ENCODE peak calls at places on chromosomes 7 and 10, in ten cellular contexts. J, C, N, K, W, Q, T, S, E and I are unnamed samples. For H3K4me1, the result is how much of the 10 kb centered on the place peaks cover.

GRCh38 chr10:2761971-2762370 is 305.4 kb upstream of the PFKP start:
- DNase-seq in N (no peak), S (no peak), T (no peak), J (no peak), E (no peak), W (no peak), K (no peak), C (no peak), Q (no peak), I (no peak)

GRCh38 chr10:55500931-55501559 is 700.0 kb upstream of the PCDH15 start:
- DNase-seq in C (no peak), J (peak), T (no peak), N (no peak), E (no peak), W (no peak), K (no peak), Q (peak), S (peak), I (peak)

GRCh38 chr7:96034940-96035727 is 262.8 kb downstream of the DYNC1I1 start:
- DNase-seq in C (no peak), W (no peak), S (no peak), K (no peak), N (no peak), Q (no peak), J (no peak), E (no peak), T (no peak), I (no peak)

GRCh38 chr10:74058658-74059057 is 60.7 kb downstream of the VCL start:
- DNase-seq in S (no peak), W (no peak), E (no peak), C (peak), J (peak), K (no peak), Q (peak), T (no peak), N (peak), I (no peak)

GRCh38 chr7:154903083-154903731 is 99.7 kb downstream of the PAXIP1 start:
- DNase-seq in Q (peak), T (no peak), C (no peak), S (no peak), K (no peak), W (peak), J (no peak), N (no peak), E (peak), I (no peak)

GRCh38 chr10:59949608-59950007 is 43.3 kb upstream of the CCDC6 start:
- DNase-seq in C (no peak), E (no peak), Q (no peak), T (no peak), N (no peak), J (no peak), S (no peak), K (no peak), W (no peak), I (no peak)

GRCh38 chr10:96578633-96579032 is 8.2 kb downstream of the TM9SF3 start:
- DNase-seq in S (no peak), C (no peak), T (no peak), W (peak), J (no peak), K (no peak), E (no peak), N (no peak), Q (no peak), I (no peak)

GRCh38 chr10:118041316-118041715 is 5.4 kb downstream of the RAB11FIP2 start:
- DNase-seq in Q (no peak), C (no peak), J (no peak), T (no peak), K (no peak), N (no peak), W (no peak), E (no peak), S (no peak), I (no peak)

GRCh38 chr7:16033233-16033632 is 346.8 kb upstream of the MEOX2 start:
- DNase-seq in J (no peak), W (no peak), N (no peak), S (no peak), T (no peak), Q (no peak), K (no peak), C (no peak), E (no peak), I (no peak)

GRCh38 chr10:31759124-31759798 is 169.4 kb downstream of the ARHGAP12 start:
- DNase-seq in W (peak), Q (peak), J (peak), S (peak), E (peak), T (no peak), K (no peak), N (peak), C (peak), I (no peak)

GRCh38 chr10:103124420-103125096 is 68.5 kb downstream of the NT5C2 start:
- DNase-seq in N (no peak), T (no peak), W (no peak), S (no peak), K (no peak), J (no peak), C (no peak), Q (no peak), E (no peak), I (no peak)

GRCh38 chr10:80136134-80136571 is 3.6 kb downstream of the PLAC9 start:
- DNase-seq in Q (no peak), E (peak), W (peak), C (no peak), K (peak), T (peak), N (no peak), J (no peak), S (no peak), I (no peak)

GRCh38 chr10:69716711-69717560 is 84.8 kb upstream of the COL13A1 start:
- DNase-seq in K (peak), E (peak), S (peak), J (peak), Q (peak), T (no peak), W (peak), C (peak), N (peak), I (no peak)

GRCh38 chr10:20466731-20467130 is 430.4 kb downstream of the NEBL start:
- DNase-seq in C (no peak), N (no peak), E (no peak), T (no peak), J (no peak), K (no peak), S (no peak), W (no peak), Q (no peak), I (no peak)

GRCh38 chr10:75878586-75878985 is 447.2 kb downstream of the LRMDA start:
- DNase-seq in K (no peak), J (no peak), N (no peak), C (no peak), E (no peak), T (no peak), Q (no peak), W (no peak), S (no peak), I (no peak)

GRCh38 chr7:54802841-54803240 is 43.8 kb upstream of the SEC61G start:
- DNase-seq in K (no peak), T (no peak), N (no peak), E (no peak), C (no peak), J (no peak), W (no peak), S (no peak), Q (no peak), I (no peak)

GRCh38 chr7:11833431-11833830 is 1.4 kb upstream of the THSD7A start:
- DNase-seq in E (no peak), W (no peak), J (no peak), S (no peak), N (no peak), C (no peak), K (no peak), Q (peak), T (no peak), I (no peak)

GRCh38 chr10:89954787-89955566 is 253.6 kb downstream of the KIF20B start:
- DNase-seq in K (no peak), S (no peak), T (no peak), E (no peak), N (no peak), Q (no peak), C (no peak), W (no peak), J (no peak), I (no peak)

GRCh38 chr7:82202107-82202506 is 241.5 kb downstream of the CACNA2D1 start:
- DNase-seq in E (no peak), N (no peak), T (peak), Q (no peak), W (no peak), K (no peak), J (no peak), C (no peak), S (no peak), I (no peak)

GRCh38 chr7:106778656-106779250 is 86.3 kb upstream of the PIK3CG start:
- DNase-seq in Q (no peak), E (no peak), K (no peak), W (no peak), S (no peak), T (no peak), N (no peak), J (no peak), C (no peak), I (no peak)

GRCh38 chr10:13219685-13220670 is 14.2 kb downstream of the UCMA start:
- DNase-seq in C (no peak), S (no peak), J (peak), K (no peak), W (peak), N (peak), E (peak), Q (peak), T (no peak), I (peak)

GRCh38 chr10:88415533-88416130 is 167.5 kb downstream of the RNLS start:
- DNase-seq in C (no peak), S (peak), K (no peak), N (no peak), Q (peak), E (no peak), J (no peak), W (no peak), T (no peak), I (no peak)

GRCh38 chr7:91357929-91358328 is 93.7 kb downstream of the FZD1 start:
- DNase-seq in T (no peak), E (no peak), J (no peak), Q (no peak), N (no peak), C (no peak), S (no peak), K (no peak), W (no peak), I (no peak)

GRCh38 chr10:29590598-29591415 is 44.0 kb downstream of the SVIL start:
- DNase-seq in C (no peak), Q (peak), S (peak), E (no peak), N (peak), W (no peak), T (no peak), J (peak), K (no peak), I (no peak)

GRCh38 chr7:66205736-66206080 is 574 bp downstream of the TPST1 start:
- DNase-seq in J (no peak), W (no peak), T (peak), C (no peak), Q (peak), K (no peak), N (no peak), S (no peak), E (no peak), I (no peak)

GRCh38 chr10:91210435-91210834 is 10.0 kb upstream of the PCGF5 start:
- DNase-seq in E (peak), Q (no peak), S (no peak), J (no peak), W (peak), K (no peak), C (peak), T (no peak), N (no peak), I (no peak)

GRCh38 chr7:90584420-90584819 is 11.7 kb upstream of the CDK14 start:
- DNase-seq in J (no peak), E (no peak), K (no peak), S (no peak), N (no peak), C (no peak), W (no peak), Q (no peak), T (no peak), I (no peak)

GRCh38 chr7:141045842-141046630 is 27.8 kb upstream of the TMEM178B start:
- DNase-seq in N (no peak), J (no peak), K (no peak), W (no peak), C (no peak), Q (no peak), T (no peak), E (no peak), S (no peak), I (no peak)

GRCh38 chr10:123019941-123020703 is 11.3 kb downstream of the ACADSB start:
- DNase-seq in W (no peak), C (no peak), J (no peak), E (no peak), K (no peak), T (no peak), N (no peak), S (no peak), Q (no peak), I (no peak)

GRCh38 chr10:123019264-123019663 is 10.5 kb downstream of the ACADSB start:
- DNase-seq in J (no peak), S (no peak), K (no peak), T (no peak), E (no peak), N (no peak), W (no peak), C (no peak), Q (no peak), I (no peak)

GRCh38 chr10:123018531-123018930 is 9.7 kb downstream of the ACADSB start:
- DNase-seq in J (no peak), K (no peak), E (no peak), S (no peak), N (no peak), C (no peak), Q (no peak), T (no peak), W (no peak), I (no peak)

GRCh38 chr10:123016228-123016627 is 7.4 kb downstream of the ACADSB start:
- DNase-seq in C (no peak), S (no peak), W (no peak), K (no peak), E (no peak), T (no peak), J (no peak), N (no peak), Q (no peak), I (no peak)

DNA sequence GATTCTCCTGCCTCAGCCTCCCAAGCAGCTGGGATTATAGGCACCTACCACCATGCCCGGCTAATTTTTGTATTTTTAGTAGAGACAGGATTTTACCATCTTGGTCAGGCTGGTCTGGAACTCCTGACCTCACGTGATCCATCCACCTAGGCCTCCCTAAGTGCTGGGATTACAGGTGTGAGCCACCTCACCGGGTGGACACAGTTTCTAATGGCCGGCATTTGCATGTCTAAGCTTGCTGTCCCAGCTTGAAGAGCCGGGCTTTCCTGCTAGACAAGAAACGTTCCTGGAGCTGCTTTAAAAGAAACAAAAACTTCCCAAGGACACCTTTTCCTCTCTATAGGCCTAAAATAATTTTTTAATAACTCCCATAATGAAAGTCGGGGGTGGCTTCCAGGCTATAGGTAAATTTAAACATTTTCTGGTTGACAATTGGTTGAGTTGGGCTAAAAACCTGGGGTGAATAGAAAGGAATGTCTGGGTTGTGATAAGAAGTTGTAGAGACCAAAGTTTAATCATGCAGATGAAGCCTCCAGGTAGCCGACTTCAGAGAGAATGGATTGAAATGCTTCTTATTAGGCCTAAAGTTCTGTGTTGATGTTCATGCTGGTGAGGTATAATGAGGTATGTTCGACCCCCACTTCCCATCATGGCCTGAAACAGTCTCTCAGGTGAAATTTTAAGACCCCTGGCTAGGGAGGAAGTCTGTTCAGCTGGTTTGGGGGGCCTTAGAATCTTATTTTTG is 8.8 kb downstream of the ACADSB start:
- DNase-seq in K (no peak), C (no peak), N (no peak), W (peak), E (no peak), S (no peak), T (no peak), Q (no peak), J (no peak), I (peak)
- H3K4me1 ChIP-seq in K (under half), C (under half), N (under half), W (under half), E (under half), S (under half), T (under half), Q (under half), J (under half), I (under half)

DNA sequence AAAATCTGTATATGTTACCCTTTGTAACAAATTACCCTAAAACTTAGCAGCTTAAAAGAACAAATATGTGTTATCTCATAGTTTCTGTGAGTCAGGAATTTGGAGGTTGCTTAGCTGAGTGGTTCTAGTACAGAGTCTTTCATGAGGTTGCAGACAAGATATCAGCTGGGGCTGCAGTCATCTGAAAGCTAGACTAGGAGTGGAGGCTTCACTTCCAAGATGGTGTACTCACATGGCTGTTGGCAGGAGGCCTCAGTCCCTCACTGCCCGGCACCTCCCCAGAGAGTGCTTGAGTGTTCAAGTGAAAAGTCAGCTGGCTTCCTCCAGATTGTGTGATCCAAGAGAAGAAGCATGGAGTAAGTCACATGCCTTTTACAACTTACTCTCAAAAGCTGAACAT is 16.9 kb upstream of the GGCT start:
- DNase-seq in C (no peak), T (peak), N (no peak), W (no peak), Q (no peak), S (no peak), E (no peak), K (no peak), J (no peak), I (no peak)
- H3K27ac ChIP-seq in C (no peak), T (peak), N (no peak), W (no peak), Q (no peak), S (no peak), E (no peak), K (no peak), J (no peak), I (no peak)

DNA sequence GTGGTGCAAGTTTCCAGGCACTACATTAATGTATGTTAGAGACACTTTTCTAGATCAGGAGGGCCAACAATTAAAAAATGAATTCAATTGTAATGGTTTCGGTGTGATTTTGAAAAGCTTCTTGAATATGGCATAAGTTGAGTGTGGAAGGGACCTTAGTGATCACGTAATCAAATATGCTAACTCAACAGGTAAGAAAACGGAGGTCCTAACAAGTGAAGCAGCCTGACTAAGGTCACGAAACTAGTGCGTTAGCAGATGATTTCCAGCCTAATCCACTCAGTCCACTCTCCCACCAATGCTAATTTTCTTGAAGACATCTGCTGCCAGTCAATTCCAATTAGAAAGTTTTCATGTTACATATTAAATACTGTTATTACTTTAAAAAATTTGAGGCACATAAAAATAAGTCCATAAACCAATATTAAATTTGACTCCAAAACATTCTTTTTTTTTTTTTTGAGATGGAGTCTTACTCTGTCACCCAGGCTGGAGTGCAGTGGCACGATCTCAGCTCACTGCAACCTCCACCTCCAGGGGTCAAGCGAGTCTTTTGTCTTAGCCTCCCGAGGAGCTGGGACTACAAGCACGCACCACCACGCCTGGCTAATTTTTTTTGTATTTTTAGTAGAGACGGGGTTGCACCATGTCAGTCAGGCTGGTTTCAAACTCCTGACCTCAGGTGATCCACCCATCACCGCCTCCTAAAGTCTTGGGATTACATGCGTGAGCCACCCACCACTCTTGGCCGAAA is 2.3 kb upstream of the RSBN1L start:
- DNase-seq in W (no peak), E (no peak), J (no peak), T (no peak), S (no peak), K (no peak), N (no peak), Q (no peak), C (no peak), I (no peak)
- H3K4me3 ChIP-seq in W (peak), E (peak), J (no peak), T (peak), S (no peak), K (no peak), N (no peak), Q (peak), C (no peak), I (no peak)

GRCh38 chr10:125142946-125143345 is 17.4 kb downstream of the CTBP2 start:
- DNase-seq in W (no peak), K (no peak), T (no peak), J (no peak), S (no peak), Q (no peak), E (no peak), N (no peak), C (no peak), I (no peak)

GRCh38 chr10:125146791-125147604 is 13.4 kb downstream of the CTBP2 start:
- DNase-seq in S (no peak), Q (no peak), J (peak), E (no peak), T (no peak), W (peak), N (no peak), K (peak), C (no peak), I (no peak)

GRCh38 chr10:125144209-125144608 is 16.2 kb downstream of the CTBP2 start:
- DNase-seq in Q (no peak), N (no peak), E (no peak), S (no peak), T (no peak), J (no peak), K (no peak), W (no peak), C (no peak), I (no peak)

GRCh38 chr10:125145636-125146035 is 14.7 kb downstream of the CTBP2 start:
- DNase-seq in N (no peak), K (no peak), T (no peak), J (no peak), W (no peak), Q (no peak), S (no peak), E (no peak), C (no peak), I (no peak)

DNA sequence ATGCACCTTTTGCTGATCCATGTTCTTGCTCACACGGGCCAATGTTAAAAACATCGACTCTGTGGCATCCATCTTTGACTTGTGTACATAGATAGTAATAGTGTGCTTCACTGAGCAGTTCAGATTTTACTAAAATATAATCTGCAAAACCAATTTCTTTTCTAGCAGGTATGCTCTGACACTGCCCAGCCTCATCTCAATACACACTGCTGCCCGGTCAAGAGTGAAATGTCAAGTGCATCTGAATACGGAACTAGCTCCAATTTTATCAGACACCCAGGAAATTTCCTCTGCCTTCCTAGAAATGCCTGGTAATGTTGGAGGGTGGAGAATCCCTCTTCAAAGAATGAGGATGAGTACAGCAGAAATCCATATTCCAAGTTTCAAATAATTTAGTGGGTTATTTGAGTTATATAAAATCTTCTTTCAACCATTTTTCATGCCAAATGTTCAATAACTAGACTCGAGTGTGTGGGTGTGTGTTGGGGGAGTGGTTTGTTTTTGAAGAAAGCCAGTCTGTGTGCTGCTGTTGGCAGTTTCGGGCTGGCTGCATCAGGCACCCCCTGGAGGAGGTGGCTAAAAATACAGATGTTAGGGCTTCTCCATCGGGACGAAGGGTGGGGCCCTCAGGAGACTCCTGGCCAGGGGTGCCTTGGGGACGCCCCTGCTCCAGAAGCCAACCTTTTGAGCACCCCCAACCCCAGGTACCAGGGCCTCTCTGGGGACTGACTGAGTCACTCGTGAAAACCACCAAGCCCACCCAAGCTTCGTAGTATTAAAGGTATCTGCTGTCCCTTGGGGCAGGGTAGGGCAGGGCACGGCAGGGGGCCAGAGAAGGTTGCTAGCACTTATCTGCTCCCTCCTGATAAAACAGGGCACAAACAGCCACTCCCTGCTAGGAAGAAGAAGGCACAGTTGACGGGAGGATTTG is 15.4 kb downstream of the CTBP2 start:
- DNase-seq in W (no peak), C (no peak), T (no peak), N (peak), E (no peak), K (peak), Q (peak), J (peak), S (no peak), I (no peak)
- H3K4me1 ChIP-seq in W (half or more), C (under half), T (half or more), N (half or more), E (half or more), K (under half), Q (under half), J (half or more), S (under half), I (under half)